ENCODE peak calls at places on chromosomes 3 and 15, in eight cellular contexts. O is uterus, U is IMR-90, A is NB4, E is stomach, S is A549, I is adrenal gland, J is sigmoid colon. F is an unnamed sample.

GRCh38 chr15:58852347-58852746 is 81.1 kb downstream of the SLTM start:
- DNase-seq in J (no peak), E (no peak), O (no peak), S (no peak), U (no peak), A (no peak), I (no peak), F (no peak)

GRCh38 chr3:169146112-169146665 is 517.3 kb downstream of the MECOM start:
- DNase-seq in S (peak), A (peak), U (peak), I (peak), J (peak), O (peak), E (peak), F (peak)

GRCh38 chr3:105836533-105836932 is 32.3 kb downstream of the CBLB start:
- DNase-seq in I (no peak), A (no peak), J (no peak), O (no peak), E (no peak), S (no peak), U (peak), F (no peak)

GRCh38 chr15:94080416-94080815 is 150.9 kb upstream of the MCTP2 start:
- DNase-seq in I (no peak), J (no peak), E (no peak), O (no peak), A (peak), U (no peak), S (no peak), F (peak)

GRCh38 chr3:179590669-179591068 is 13.8 kb downstream of the MRPL47 start:
- DNase-seq in E (no peak), O (no peak), A (no peak), I (no peak), J (no peak), S (no peak), U (no peak), F (no peak)

GRCh38 chr3:136957751-136958288 is at the start of gene IL20RB:
- DNase-seq in U (peak), A (no peak), J (no peak), I (no peak), E (no peak), O (no peak), S (no peak), F (no peak)

GRCh38 chr3:73664389-73664788 is 39.6 kb upstream of the PDZRN3 start:
- DNase-seq in J (no peak), O (no peak), U (no peak), E (no peak), I (no peak), A (no peak), S (no peak), F (no peak)

GRCh38 chr3:81958967-81959625 is 197.7 kb upstream of the GBE1 start:
- DNase-seq in E (no peak), I (no peak), J (no peak), S (no peak), U (no peak), A (peak), O (no peak), F (no peak)

GRCh38 chr3:106566277-106566676 is 697.5 kb upstream of the CBLB start:
- DNase-seq in E (no peak), S (no peak), I (no peak), O (no peak), J (no peak), U (no peak), A (peak), F (no peak)

GRCh38 chr3:125357837-125358236 is 17.3 kb downstream of the ZNF148 start:
- DNase-seq in O (no peak), A (no peak), J (no peak), I (no peak), S (no peak), E (no peak), U (no peak), F (no peak)

GRCh38 chr3:125356140-125357026 is 18.7 kb downstream of the ZNF148 start:
- DNase-seq in U (no peak), I (no peak), E (no peak), O (no peak), A (no peak), J (no peak), S (no peak), F (no peak)

GRCh38 chr3:125358923-125359322 is 16.2 kb downstream of the ZNF148 start:
- DNase-seq in S (no peak), U (no peak), I (no peak), A (no peak), O (no peak), J (no peak), E (no peak), F (no peak)

GRCh38 chr3:125359700-125360099 is 15.4 kb downstream of the ZNF148 start:
- DNase-seq in A (no peak), J (no peak), O (no peak), S (no peak), E (no peak), U (no peak), I (no peak), F (no peak)

GRCh38 chr3:125357032-125357658 is 18.0 kb downstream of the ZNF148 start:
- DNase-seq in J (peak), A (peak), E (peak), I (peak), U (peak), O (no peak), S (peak), F (no peak)
- TF ChIP-seq POLR2A in J (no peak), A (peak), E (no peak), I (peak), U (no peak), O (no peak), S (peak), F (no peak)

GRCh38 chr15:75842722-75843617 is at the start of gene UBE2Q2:
- DNase-seq in E (peak), O (peak), A (peak), S (peak), I (peak), U (peak), J (peak), F (peak)
- TF ChIP-seq POLR2A in E (no peak), O (peak), A (peak), S (peak), I (peak), U (peak), J (no peak), F (peak)

GRCh38 chr15:67782592-67782991 is 42.7 kb upstream of the SKOR1 start:
- DNase-seq in E (no peak), A (peak), J (no peak), S (no peak), U (no peak), O (no peak), I (no peak), F (no peak)
- TF ChIP-seq POLR2A in E (no peak), A (no peak), J (no peak), S (no peak), U (no peak), O (no peak), I (no peak), F (no peak)

GRCh38 chr3:188266581-188267274 is 112.8 kb downstream of the LPP start:
- DNase-seq in J (peak), A (no peak), O (peak), U (peak), E (peak), I (no peak), S (no peak), F (no peak)

GRCh38 chr3:188267790-188268333 is 113.9 kb downstream of the LPP start:
- DNase-seq in A (no peak), U (no peak), I (no peak), O (no peak), S (no peak), E (no peak), J (no peak), F (no peak)

GRCh38 chr3:188262913-188263683 is 109.1 kb downstream of the LPP start:
- DNase-seq in O (peak), S (no peak), I (peak), A (no peak), J (no peak), E (no peak), U (peak), F (no peak)

GRCh38 chr3:188262488-188262887 is 108.5 kb downstream of the LPP start:
- DNase-seq in U (no peak), O (no peak), J (no peak), I (no peak), S (no peak), E (no peak), A (no peak), F (no peak)

DNA sequence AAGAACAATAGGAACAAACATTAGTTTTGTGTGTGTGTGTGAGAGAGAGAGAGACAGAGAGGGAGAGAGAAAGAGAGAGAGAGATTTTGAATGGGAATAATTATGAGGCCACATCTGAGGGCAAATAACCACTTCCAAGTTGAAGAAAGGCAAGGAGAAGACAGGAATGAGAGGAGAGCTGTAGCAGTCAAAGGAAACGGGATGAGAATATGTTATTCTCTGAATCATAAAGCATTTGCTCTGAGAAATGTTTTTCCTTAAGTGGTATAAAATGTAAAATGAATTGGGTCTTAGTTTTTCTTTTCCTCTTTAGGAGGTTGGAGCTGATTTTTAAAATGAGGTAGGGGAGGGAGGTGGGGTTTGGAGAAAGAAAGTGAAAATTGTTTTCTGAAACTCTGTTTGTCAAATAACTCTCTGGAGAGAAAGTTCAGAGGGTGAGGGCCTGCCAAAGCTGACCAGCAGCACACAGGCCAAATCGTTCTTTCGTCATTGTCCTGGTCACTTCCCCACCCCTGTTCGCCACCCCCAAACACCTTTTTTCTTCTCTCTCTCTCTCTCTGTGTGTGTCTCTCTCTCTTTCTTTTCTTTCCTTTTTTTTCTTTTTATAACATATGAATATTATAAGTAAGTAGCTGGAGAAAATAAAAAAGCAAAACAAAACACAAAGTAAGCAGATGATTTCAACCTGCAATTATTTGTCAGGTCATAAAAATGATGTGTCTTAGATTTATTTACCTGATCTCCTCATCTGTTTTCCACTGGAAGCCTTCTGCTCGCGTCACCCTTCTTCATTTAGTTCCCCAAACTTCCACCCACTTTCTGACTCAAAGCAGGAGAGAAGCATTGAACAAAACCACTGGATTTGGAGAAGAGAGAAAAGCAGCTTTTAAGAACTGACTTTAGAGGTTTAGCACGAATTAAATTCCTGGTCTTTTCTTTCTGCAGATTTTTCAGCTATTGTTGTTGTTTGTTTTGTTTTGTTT is 110.6 kb downstream of the LPP start:
- DNase-seq in J (peak), O (peak), A (no peak), E (no peak), U (peak), I (no peak), S (no peak), F (no peak)
- TF ChIP-seq POLR2A in J (no peak), O (peak), A (no peak), E (no peak), U (no peak), I (no peak), S (no peak), F (no peak)

GRCh38 chr3:196431193-196432136 is 762 bp downstream of the UBXN7 start:
- DNase-seq in O (peak), S (peak), A (peak), E (no peak), J (peak), U (peak), I (peak), F (peak)

GRCh38 chr3:196432137-196432879 is at the start of gene UBXN7:
- DNase-seq in S (peak), A (peak), I (peak), J (peak), E (peak), O (peak), U (peak), F (peak)
- TF ChIP-seq POLR2A in S (peak), A (peak), I (peak), J (peak), E (no peak), O (peak), U (no peak), F (peak)

GRCh38 chr15:62058327-62059028 is 1.8 kb downstream of the VPS13C start:
- DNase-seq in S (no peak), O (no peak), J (no peak), I (no peak), U (no peak), E (no peak), A (no peak), F (no peak)

GRCh38 chr15:62059818-62060115 is 480 bp downstream of the VPS13C start:
- DNase-seq in E (peak), J (peak), S (peak), A (peak), I (peak), U (peak), O (peak), F (no peak)

GRCh38 chr15:62060896-62061280 is 641 bp upstream of the VPS13C start:
- DNase-seq in U (no peak), O (no peak), E (no peak), A (no peak), S (no peak), J (no peak), I (no peak), F (no peak)

GRCh38 chr15:62059108-62059817 is 984 bp downstream of the VPS13C start:
- DNase-seq in O (no peak), I (no peak), J (no peak), S (peak), U (no peak), E (no peak), A (peak), F (no peak)

DNA sequence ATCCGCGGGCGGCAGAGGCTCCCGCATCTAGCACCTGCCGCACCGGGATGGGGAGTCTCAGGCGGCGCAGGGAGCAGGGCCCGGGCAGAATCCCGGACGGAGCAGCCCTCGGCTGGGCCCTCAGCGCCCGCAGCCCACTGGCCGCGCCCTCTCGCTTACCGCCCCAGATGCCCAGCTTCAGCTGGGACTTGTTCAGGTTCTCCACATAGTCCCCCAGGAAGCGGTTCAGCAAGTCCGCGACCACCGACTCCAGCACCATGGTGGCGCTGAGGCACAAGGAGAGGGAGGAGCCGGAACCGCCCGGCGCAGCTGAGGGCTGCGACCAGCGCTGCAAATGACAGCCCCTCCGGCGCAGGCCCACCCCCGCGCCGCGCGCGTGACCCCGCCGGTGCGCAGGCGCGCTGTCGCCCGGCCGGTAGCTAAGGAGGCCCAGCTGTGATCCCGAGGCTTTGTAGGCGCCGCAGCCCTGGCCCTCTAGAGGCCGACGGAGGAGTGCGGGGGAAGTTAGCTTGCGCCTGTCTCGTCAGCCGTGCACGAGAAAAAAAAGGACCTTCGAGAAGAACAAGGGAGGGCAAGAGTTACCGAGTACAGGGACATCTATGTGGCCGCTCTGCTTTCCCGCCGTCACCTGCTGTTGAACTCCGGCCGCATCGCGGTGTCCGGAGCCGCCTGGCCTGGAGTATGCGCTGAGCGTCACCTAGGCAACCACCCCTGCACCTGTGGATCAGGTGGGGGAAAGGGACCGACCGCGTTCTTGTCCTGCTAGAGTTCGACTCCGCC is at the start of gene VPS13C:
- DNase-seq in E (peak), I (peak), J (peak), A (peak), O (peak), S (peak), U (peak), F (peak)
- TF ChIP-seq POLR2A in E (no peak), I (peak), J (peak), A (peak), O (peak), S (peak), U (peak), F (peak)